ENCODE peak calls at places on chromosomes 13 and 19, in eight cellular contexts. P is stomach, Q is Caco-2, U is GM06990, A is HFF-Myc, R is upper lobe of right lung, Y is OCI-LY7, Z is aorta. N is an unnamed sample.
A peak's percentile ranks its signal among the peaks of the same experiment; 100 is the strongest.

GRCh38 chr19:39915848-39916215 is 18.6 kb downstream of the FCGBP start:
- DNase-seq in P (peak; percentile 13), Z (no peak), U (no peak), A (no peak), R (no peak), Y (no peak), Q (no peak), N (no peak)

GRCh38 chr13:31725841-31726240 is 13.5 kb upstream of the RXFP2 start:
- DNase-seq in U (no peak), Q (no peak), Y (no peak), Z (no peak), R (no peak), A (no peak), P (no peak), N (no peak)

GRCh38 chr19:6821639-6822310 is 49.3 kb downstream of the VAV1 start:
- DNase-seq in U (no peak), A (no peak), Z (peak; percentile 65), Y (no peak), P (no peak), R (no peak), Q (no peak), N (no peak)

GRCh38 chr19:11626252-11626651 is 29.0 kb downstream of the ZNF627 start:
- DNase-seq in A (no peak), Y (no peak), Z (no peak), U (no peak), Q (no peak), P (no peak), R (no peak), N (no peak)

GRCh38 chr19:48354332-48354992 is 9.3 kb downstream of the TMEM143 start:
- DNase-seq in U (no peak), Q (peak; percentile 96), P (no peak), A (no peak), Z (no peak), Y (no peak), R (no peak), N (no peak)

GRCh38 chr19:39427707-39428106 is 8.0 kb downstream of the RPS16 start:
- DNase-seq in R (no peak), P (no peak), U (no peak), Z (no peak), Y (no peak), A (no peak), Q (no peak), N (no peak)

GRCh38 chr13:28531195-28531955 is 36.4 kb upstream of the FLT1 start:
- DNase-seq in R (peak; percentile 70), P (peak; percentile 27), Z (peak; percentile 81), U (no peak), Y (no peak), A (no peak), Q (no peak), N (no peak)

GRCh38 chr19:4933528-4933927 is 24.2 kb downstream of the UHRF1 start:
- DNase-seq in R (no peak), Q (no peak), U (no peak), Y (no peak), Z (no peak), P (peak; percentile 47), A (no peak), N (no peak)

GRCh38 chr19:934865-935422 is 9.1 kb downstream of the ARID3A start:
- DNase-seq in R (peak; percentile 97), U (peak; percentile 11), P (peak; percentile 97), Q (no peak), A (peak; percentile 39), Y (no peak), Z (peak; percentile 93), N (no peak)

GRCh38 chr19:38721977-38722773 is 22.1 kb downstream of the CAPN12 start:
- DNase-seq in Z (no peak), A (no peak), Y (no peak), P (peak; percentile 60), Q (peak; percentile 74), R (no peak), U (no peak), N (no peak)

GRCh38 chr19:40539070-40539469 is 37.6 kb upstream of the SHKBP1 start:
- DNase-seq in Z (no peak), A (no peak), Y (no peak), U (no peak), P (no peak), R (no peak), Q (no peak), N (no peak)

GRCh38 chr13:74299688-74300087 is 165.5 kb upstream of the KLF12 start:
- DNase-seq in U (no peak), P (no peak), Z (no peak), R (no peak), Q (no peak), A (no peak), Y (no peak), N (no peak)

GRCh38 chr13:59680429-59681024 is 483.2 kb downstream of the DIAPH3 start:
- DNase-seq in Q (no peak), R (no peak), U (no peak), A (no peak), Z (no peak), P (no peak), Y (peak; percentile 39), N (no peak)

GRCh38 chr19:45467115-45467455 is 711 bp upstream of the FOSB start:
- DNase-seq in R (no peak), U (no peak), Q (no peak), Y (peak; percentile 27), P (no peak), Z (no peak), A (no peak), N (no peak)

GRCh38 chr19:29724102-29724641 is 9.1 kb upstream of the C19orf12 start:
- DNase-seq in R (no peak), P (no peak), U (peak; percentile 31), Z (no peak), Y (no peak), Q (no peak), A (no peak), N (no peak)

GRCh38 chr19:35056513-35057063 is 15.1 kb downstream of the HPN start:
- DNase-seq in P (no peak), U (no peak), A (no peak), R (no peak), Z (no peak), Q (no peak), Y (no peak), N (no peak)

GRCh38 chr19:39398297-39398864 is 7.2 kb downstream of the MED29 start:
- DNase-seq in Z (peak; percentile 89), Y (no peak), P (peak; percentile 73), R (peak; percentile 87), U (peak; percentile 75), Q (peak; percentile 77), A (no peak), N (no peak)

GRCh38 chr19:12769689-12770088 is 5.7 kb downstream of the HOOK2 start:
- DNase-seq in U (no peak), Z (no peak), Y (no peak), R (peak; percentile 83), A (no peak), P (peak; percentile 54), Q (no peak), N (no peak)

DNA sequence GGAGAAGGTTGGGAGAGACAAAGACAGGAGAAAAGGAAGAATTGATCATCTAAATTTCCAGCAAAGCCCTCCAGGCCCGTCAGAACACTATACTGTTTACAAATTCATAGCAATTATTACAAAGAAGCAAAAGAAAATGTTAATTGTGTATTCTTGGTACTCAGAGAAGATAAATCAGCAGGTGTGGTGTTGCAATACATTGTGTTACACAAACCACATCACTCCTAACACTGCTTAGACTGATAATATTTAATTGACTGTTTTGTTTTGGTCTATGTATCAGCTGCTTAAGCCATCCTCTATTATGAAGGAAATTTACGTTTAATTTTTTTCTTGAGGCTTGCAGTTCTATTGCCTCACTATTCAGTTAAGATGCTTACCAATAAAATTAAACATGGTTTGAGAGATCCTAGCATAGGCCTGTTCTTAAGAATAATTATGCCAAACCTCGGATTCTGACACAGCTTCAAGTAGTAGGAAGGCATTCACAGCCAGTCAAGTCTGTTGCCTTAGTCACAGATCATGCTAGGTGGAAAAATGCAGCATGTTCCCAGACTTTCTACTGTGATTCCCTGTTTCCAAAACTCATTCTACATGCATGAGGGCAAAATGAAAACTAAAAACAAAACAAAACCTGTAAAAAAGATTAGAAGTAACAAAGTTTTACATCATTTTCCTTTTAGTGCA is 129.2 kb downstream of the TBC1D4 start:
- DNase-seq in U (no peak), R (no peak), Q (no peak), A (no peak), Z (no peak), Y (no peak), P (no peak), N (no peak)
- H3K4me3 ChIP-seq in U (no peak overlapping the region), R (no peak overlapping the region), Q (no peak overlapping the region), A (no peak overlapping the region), Z (no peak overlapping the region), Y (no peak overlapping the region), P (no peak overlapping the region), N (no peak overlapping the region)

GRCh38 chr19:55005684-55006488 is 32.2 kb downstream of the GP6 start:
- DNase-seq in U (peak; percentile 64), R (no peak), P (no peak), Y (peak; percentile 96), Z (no peak), A (peak; percentile 25), Q (peak; percentile 85), N (no peak)
- H3K4me3 ChIP-seq in U (peak overlapping the region; percentile 75), R (peak overlapping the region; percentile 54), P (peak overlapping the region; percentile 32), Y (peak overlapping the region; percentile 75), Z (no peak overlapping the region), A (no peak overlapping the region), Q (peak overlapping the region; percentile 59), N (no peak overlapping the region)

DNA sequence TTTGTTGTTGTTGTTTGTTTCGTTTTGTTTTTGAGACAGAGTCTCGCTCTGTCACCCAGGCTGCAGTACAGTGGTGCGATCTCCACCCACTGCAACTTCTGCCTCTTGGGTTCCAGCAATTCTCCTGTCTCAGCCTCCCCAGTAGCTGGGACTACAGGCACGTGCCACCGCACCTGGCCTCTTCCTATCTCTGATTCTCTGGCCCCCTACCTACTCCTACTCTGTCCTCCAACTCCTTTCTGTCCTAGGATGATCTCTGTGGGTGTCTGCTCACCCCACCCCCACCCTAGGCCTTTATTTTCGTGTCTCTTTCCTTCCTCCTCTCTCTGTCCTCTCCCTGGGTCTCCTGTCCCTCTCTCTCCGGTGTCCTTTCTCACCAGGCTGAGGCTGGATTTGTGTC is 1.2 kb downstream of the PIH1D1 start:
- DNase-seq in Y (no peak), A (no peak), P (no peak), Q (no peak), R (no peak), Z (no peak), U (no peak), N (no peak)
- H3K4me3 ChIP-seq in Y (peak overlapping the region; percentile 93), A (peak overlapping the region; percentile 95), P (peak overlapping the region; percentile 90), Q (peak overlapping the region; percentile 73), R (peak overlapping the region; percentile 92), Z (no peak overlapping the region), U (peak overlapping the region; percentile 84), N (peak overlapping the region; percentile 40)

GRCh38 chr19:32675720-32676185 is at the start of gene RGS9BP:
- DNase-seq in Y (no peak), R (peak; percentile 93), Z (peak; percentile 93), Q (peak; percentile 86), U (peak; percentile 61), A (no peak), P (peak; percentile 83), N (no peak)

GRCh38 chr19:32676186-32676894 is 692 bp downstream of the RGS9BP start:
- DNase-seq in Z (no peak), R (peak; percentile 73), Q (peak; percentile 46), Y (no peak), A (no peak), U (peak; percentile 57), P (peak; percentile 28), N (no peak)

GRCh38 chr19:32676895-32677359 is 1.3 kb downstream of the RGS9BP start:
- DNase-seq in Z (no peak), Q (no peak), R (no peak), A (no peak), U (no peak), Y (no peak), P (no peak), N (no peak)

GRCh38 chr19:32674959-32675719 is at the start of gene ANKRD27:
- DNase-seq in A (peak; percentile 90), Q (peak; percentile 98), Z (peak; percentile 99), P (peak; percentile 99), U (peak; percentile 98), Y (peak; percentile 99), R (peak; percentile 99), N (peak; percentile 71)

GRCh38 chr19:32677657-32678056 is 2.0 kb downstream of the RGS9BP start:
- DNase-seq in Z (no peak), Q (no peak), A (no peak), P (no peak), U (no peak), Y (no peak), R (no peak), N (no peak)
- H3K4me3 ChIP-seq in Z (no peak overlapping the region), Q (no peak overlapping the region), A (no peak overlapping the region), P (no peak overlapping the region), U (no peak overlapping the region), Y (no peak overlapping the region), R (no peak overlapping the region), N (no peak overlapping the region)